ENCODE peak calls at places on chromosomes 6 and 20, in nine cellular contexts. E is left lung, V is fibroblast of the aortic adventitia, U is AG04450, N is Calu3, L is B cell, X is HFFc6, H is upper lobe of right lung, D is epithelial cell of esophagus. T is an unnamed sample.
A peak's percentile ranks its signal among the peaks of the same experiment; 100 is the strongest.

GRCh38 chr20:61127311-61128044 is 124.6 kb upstream of the CDH4 start:
- DNase-seq in D (peak; percentile 50), L (no peak), X (peak; percentile 77), E (no peak), N (no peak), H (peak; percentile 33), V (peak; percentile 53), U (peak; percentile 73), T (no peak)

GRCh38 chr6:170100046-170100445 is 190.8 kb downstream of the DLL1 start:
- DNase-seq in N (no peak), V (no peak), D (no peak), E (no peak), U (no peak), L (no peak), X (no peak), H (no peak), T (no peak)

GRCh38 chr6:6775074-6775473 is 186.6 kb downstream of the LY86 start:
- DNase-seq in L (no peak), U (no peak), H (no peak), E (no peak), N (no peak), X (no peak), V (no peak), D (no peak), T (no peak)

GRCh38 chr6:99016355-99016754 is 68.6 kb upstream of the FBXL4 start:
- DNase-seq in N (no peak), V (peak; percentile 8), L (no peak), X (peak; percentile 27), H (no peak), U (no peak), E (no peak), D (peak; percentile 27), T (no peak)

GRCh38 chr6:24100336-24100735 is 25.7 kb upstream of the NRSN1 start:
- DNase-seq in L (no peak), E (no peak), H (no peak), V (no peak), N (no peak), X (no peak), D (no peak), U (no peak), T (no peak)

GRCh38 chr20:20003088-20003954 is 13.8 kb upstream of the NAA20 start:
- DNase-seq in E (no peak), N (no peak), X (no peak), L (peak; percentile 24), D (peak; percentile 63), H (no peak), U (no peak), V (peak; percentile 59), T (no peak)

GRCh38 chr20:63896136-63896890 is 1.4 kb downstream of the DNAJC5 start:
- DNase-seq in U (no peak), L (peak; percentile 73), E (peak; percentile 87), X (peak; percentile 30), V (peak; percentile 21), N (peak; percentile 39), D (peak; percentile 44), H (peak; percentile 81), T (peak; percentile 44)

GRCh38 chr20:24357169-24357568 is 112.3 kb upstream of the SYNDIG1 start:
- DNase-seq in L (no peak), D (no peak), X (no peak), N (no peak), E (no peak), V (no peak), U (no peak), H (no peak), T (no peak)

GRCh38 chr20:57753332-57754164 is 43.7 kb upstream of the PMEPA1 start:
- DNase-seq in U (no peak), L (no peak), X (no peak), V (no peak), D (no peak), E (no peak), H (peak; percentile 46), N (peak; percentile 39), T (no peak)

GRCh38 chr6:44058617-44059358 is 68.5 kb downstream of the MRPL14 start:
- DNase-seq in X (peak; percentile 99), V (peak; percentile 99), E (peak; percentile 91), N (peak; percentile 94), H (peak; percentile 92), U (peak; percentile 97), D (peak; percentile 96), L (no peak), T (no peak)

GRCh38 chr20:37430778-37431460 is 85.0 kb downstream of the SRC start:
- DNase-seq in X (no peak), L (no peak), E (no peak), D (no peak), U (no peak), N (no peak), H (no peak), V (no peak), T (no peak)

GRCh38 chr6:135291288-135292116 is 110.4 kb downstream of the MYB start:
- DNase-seq in V (peak; percentile 77), D (peak; percentile 39), H (no peak), E (no peak), X (no peak), N (no peak), L (no peak), U (no peak), T (no peak)

GRCh38 chr20:33474963-33475362 is 14.9 kb upstream of the CBFA2T2 start:
- DNase-seq in E (no peak), H (no peak), N (no peak), V (no peak), X (no peak), L (no peak), U (no peak), D (no peak), T (no peak)

GRCh38 chr20:61556116-61556515 is 304.1 kb downstream of the CDH4 start:
- DNase-seq in V (peak; percentile 73), H (no peak), D (peak; percentile 65), E (no peak), N (no peak), L (no peak), U (peak; percentile 79), X (peak; percentile 95), T (no peak)

GRCh38 chr20:63234693-63235398 is 859 bp upstream of the BIRC7 start:
- DNase-seq in V (no peak), D (peak; percentile 68), E (no peak), N (peak; percentile 85), L (no peak), U (no peak), H (no peak), X (no peak), T (no peak)

DNA sequence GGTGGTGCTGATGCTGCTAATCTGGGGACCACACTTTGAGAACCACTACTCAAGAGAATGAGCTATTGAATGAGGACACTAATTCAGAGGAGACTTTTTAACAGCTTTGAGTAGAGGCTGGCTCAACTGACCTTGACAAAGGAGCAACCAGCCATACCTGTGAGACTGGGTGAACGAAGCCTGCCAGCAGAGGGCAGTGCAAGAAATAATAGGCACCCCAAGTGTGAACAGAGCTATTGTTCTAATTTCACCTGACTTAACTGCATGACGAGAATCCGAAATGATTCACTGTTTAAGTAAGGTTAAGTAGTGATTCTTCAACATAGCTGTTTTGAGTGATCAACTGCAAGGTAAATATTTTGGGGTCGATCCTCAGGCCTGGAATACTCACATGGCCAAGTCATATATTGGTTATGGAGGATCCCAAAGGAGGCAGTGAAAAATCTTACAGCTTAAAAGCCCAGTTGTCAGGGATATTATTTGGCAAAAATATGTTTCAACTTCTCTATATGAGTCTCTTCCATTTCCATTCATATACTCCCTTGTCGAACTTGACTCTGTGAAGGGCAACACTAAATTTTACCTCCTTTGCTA is 550.5 kb upstream of the MARCKS start:
- DNase-seq in D (peak; percentile 74), U (no peak), E (peak; percentile 41), N (peak; percentile 81), L (peak; percentile 82), V (peak; percentile 31), H (peak; percentile 68), X (no peak), T (no peak)
- TF ChIP-seq CTCF in D (peak; percentile 71), U (peak; percentile 41), E (peak; percentile 47), N (peak; percentile 77), L (peak; percentile 81), V (peak; percentile 41), H (peak; percentile 71), X (peak; percentile 86), T (peak; percentile 46)

GRCh38 chr20:16801919-16802651 is 53.9 kb downstream of the OTOR start:
- DNase-seq in E (peak; percentile 38), H (peak; percentile 74), L (peak; percentile 46), D (peak; percentile 64), N (peak; percentile 50), U (peak; percentile 16), X (peak; percentile 33), V (peak; percentile 61), T (peak; percentile 38)
- TF ChIP-seq CTCF in E (peak; percentile 88), H (peak; percentile 91), L (peak; percentile 98), D (peak; percentile 93), N (no peak), U (peak; percentile 95), X (peak; percentile 91), V (peak; percentile 95), T (peak; percentile 83)

GRCh38 chr20:45119556-45120266 is 4.6 kb downstream of the WFDC12 start:
- DNase-seq in X (no peak), N (no peak), V (no peak), L (no peak), E (no peak), D (no peak), H (no peak), U (no peak), T (no peak)

GRCh38 chr20:45115386-45115774 is 406 bp upstream of the WFDC5 start:
- DNase-seq in E (no peak), U (no peak), V (no peak), D (no peak), X (no peak), H (no peak), N (no peak), L (no peak), T (no peak)

GRCh38 chr20:45118028-45118427 is 3.1 kb upstream of the WFDC5 start:
- DNase-seq in V (no peak), X (no peak), H (no peak), U (no peak), E (no peak), D (no peak), N (no peak), L (no peak), T (no peak)

GRCh38 chr20:45115829-45116228 is 855 bp upstream of the WFDC5 start:
- DNase-seq in E (no peak), H (no peak), N (no peak), X (no peak), U (no peak), V (no peak), D (no peak), L (no peak), T (no peak)

DNA sequence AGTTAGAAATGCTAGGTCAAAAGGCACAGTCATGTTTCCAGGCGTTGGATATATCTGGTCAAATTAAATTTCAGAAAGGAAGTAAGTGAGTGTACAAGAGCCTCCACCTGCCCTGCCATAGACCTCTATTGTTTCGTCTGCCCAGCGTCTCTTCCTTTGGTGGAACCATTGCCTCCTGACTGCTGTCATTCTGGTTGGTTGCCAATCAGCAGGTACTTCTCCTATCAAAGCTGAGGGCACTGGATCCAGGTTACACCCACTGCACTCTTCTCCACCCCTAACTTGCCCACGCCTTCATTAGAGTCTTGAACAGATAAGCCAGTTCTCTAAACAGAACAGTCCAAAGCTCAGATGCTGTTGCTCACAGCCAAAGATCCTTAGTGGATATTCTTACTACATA is 2.6 kb upstream of the WFDC5 start:
- DNase-seq in H (no peak), U (no peak), N (no peak), V (no peak), L (no peak), X (no peak), E (no peak), D (no peak), T (no peak)
- TF ChIP-seq CTCF in H (no peak), U (no peak), N (peak; percentile 8), V (no peak), L (no peak), X (no peak), E (no peak), D (no peak), T (no peak)

GRCh38 chr6:15898693-15899092 is 230.2 kb upstream of the MYLIP start:
- DNase-seq in N (no peak), V (no peak), D (no peak), E (no peak), U (no peak), L (no peak), H (no peak), X (no peak), T (no peak)
- TF ChIP-seq CTCF in N (no peak), V (no peak), D (no peak), E (no peak), U (no peak), L (no peak), H (no peak), X (no peak), T (no peak)